ENCODE peak calls at places on chromosome 3, in nine cellular contexts. N is activated T-cell treated with anti-CD3 and anti-CD28 coated beads for 24 hours; R is stimulated activated CD8-positive, alpha-beta memory T cell treated with anti-CD3 and anti-CD28 coated beads, Interleukin-4, amount 100 ng/mL, for 1 hour; G is GM19239; P is left cardiac atrium; Y is LHCN-M2; B is progenitor cell of endocrine pancreas; W is brain pericyte; T is amniotic stem cell. D is an unnamed sample.

GRCh38 chr3:14516738-14517345 is 23.3 kb downstream of the GRIP2 start:
- DNase-seq in P (no peak), W (no peak), G (no peak), T (no peak), Y (no peak), N (no peak), B (no peak), R (no peak), D (no peak)

GRCh38 chr3:195021674-195022073 is 249.3 kb downstream of the XXYLT1 start:
- DNase-seq in W (no peak), N (no peak), R (no peak), T (no peak), B (no peak), P (no peak), Y (no peak), G (no peak), D (no peak)

GRCh38 chr3:160129459-160130061 is 95.7 kb upstream of the C3orf80 start:
- DNase-seq in R (no peak), W (no peak), Y (peak), N (no peak), G (no peak), B (no peak), T (peak), P (no peak), D (no peak)

GRCh38 chr3:42185044-42185443 is 80.9 kb downstream of the CCK start:
- DNase-seq in Y (peak), P (no peak), N (no peak), W (no peak), R (no peak), B (no peak), G (no peak), T (peak), D (no peak)

GRCh38 chr3:71931930-71932329 is 147.0 kb upstream of the PROK2 start:
- DNase-seq in Y (no peak), R (no peak), P (no peak), G (no peak), N (no peak), W (no peak), T (no peak), B (no peak), D (no peak)

GRCh38 chr3:194854290-194855024 is 168.8 kb downstream of the FAM43A start:
- DNase-seq in Y (no peak), T (no peak), N (no peak), W (no peak), R (no peak), P (no peak), B (no peak), G (no peak), D (no peak)

GRCh38 chr3:18723426-18723825 is 298.3 kb upstream of the SATB1 start:
- DNase-seq in N (no peak), P (no peak), B (no peak), G (no peak), T (no peak), W (no peak), Y (no peak), R (no peak), D (no peak)

GRCh38 chr3:72078661-72079368 is 293.9 kb upstream of the PROK2 start:
- DNase-seq in W (no peak), P (no peak), N (no peak), Y (no peak), B (no peak), R (no peak), T (no peak), G (no peak), D (no peak)

GRCh38 chr3:42256135-42256819 is 9.7 kb downstream of the CCK start:
- DNase-seq in B (no peak), Y (peak), T (no peak), W (no peak), N (no peak), P (no peak), G (no peak), R (no peak), D (no peak)

GRCh38 chr3:57962448-57962834 is 45.8 kb upstream of the FLNB start:
- DNase-seq in T (no peak), W (no peak), R (no peak), P (no peak), Y (no peak), N (no peak), G (no peak), B (no peak), D (no peak)

GRCh38 chr3:127791221-127791913 is 30.9 kb downstream of the MGLL start:
- DNase-seq in N (no peak), G (peak), B (no peak), P (no peak), W (peak), T (peak), Y (peak), R (no peak), D (no peak)

GRCh38 chr3:149466192-149466591 is 8.3 kb upstream of the TM4SF4 start:
- DNase-seq in N (no peak), G (no peak), B (no peak), P (no peak), W (no peak), T (peak), R (no peak), Y (peak), D (no peak)

GRCh38 chr3:196390116-196390515 is 42.1 kb downstream of the UBXN7 start:
- DNase-seq in N (no peak), W (no peak), Y (no peak), T (no peak), G (no peak), R (no peak), B (no peak), P (no peak), D (no peak)

GRCh38 chr3:52851348-52851747 is 16.5 kb upstream of the MUSTN1 start:
- DNase-seq in G (peak), R (no peak), W (no peak), P (no peak), N (peak), B (peak), Y (peak), T (no peak), D (no peak)

GRCh38 chr3:87270908-87271727 is 5.3 kb downstream of the POU1F1 start:
- DNase-seq in R (no peak), Y (no peak), W (no peak), B (no peak), T (no peak), P (no peak), G (no peak), N (no peak), D (no peak)

GRCh38 chr3:123773681-123774431 is 110.3 kb downstream of the MYLK start:
- DNase-seq in N (no peak), T (peak), W (no peak), G (no peak), P (peak), B (no peak), R (no peak), Y (peak), D (no peak)

GRCh38 chr3:9270704-9271103 is 21.3 kb upstream of the SRGAP3 start:
- DNase-seq in B (no peak), Y (no peak), P (no peak), R (no peak), W (no peak), G (no peak), T (no peak), N (no peak), D (no peak)

GRCh38 chr3:12978682-12979081 is 94.5 kb downstream of the IQSEC1 start:
- DNase-seq in P (no peak), G (no peak), T (no peak), Y (no peak), R (no peak), N (no peak), W (no peak), B (no peak), D (no peak)

GRCh38 chr3:171129827-171130226 is 103.3 kb upstream of the SLC2A2 start:
- DNase-seq in G (no peak), P (no peak), B (no peak), W (no peak), R (no peak), T (no peak), N (no peak), Y (peak), D (no peak)

GRCh38 chr3:177604181-177604580 is 406.9 kb upstream of the TBL1XR1 start:
- DNase-seq in Y (no peak), G (no peak), P (no peak), N (no peak), B (no peak), T (no peak), R (no peak), W (no peak), D (no peak)

D was measured in left ventricle myocardium superior.